ENCODE peak calls at places on chromosomes 2 and 18, in six cellular contexts. A, B, R, T, F and E are unnamed samples.

GRCh38 chr2:69992310-69993047 is 31.0 kb upstream of the ASPRV1 start:
- DNase-seq in F (no peak), A (no peak), B (no peak), T (no peak), R (no peak), E (no peak)

GRCh38 chr2:212987492-212987891 is 163.9 kb downstream of the IKZF2 start:
- DNase-seq in F (no peak), R (no peak), B (no peak), T (no peak), A (peak), E (no peak)

GRCh38 chr2:9914384-9915065 is 37.0 kb upstream of the GRHL1 start:
- DNase-seq in B (peak), F (no peak), A (peak), R (peak), T (no peak), E (no peak)

GRCh38 chr2:64989982-64990614 is 899 bp downstream of the SLC1A4 start:
- DNase-seq in T (no peak), F (peak), A (no peak), R (no peak), B (no peak), E (peak)

GRCh38 chr2:2707111-2708035 is 376.3 kb upstream of the MYT1L start:
- DNase-seq in A (no peak), B (no peak), F (no peak), T (no peak), R (no peak), E (no peak)

GRCh38 chr2:226063704-226064390 is 664.3 kb downstream of the NYAP2 start:
- DNase-seq in A (peak), F (no peak), T (no peak), B (peak), R (peak), E (no peak)

GRCh38 chr2:181894381-181894780 is 2.9 kb downstream of the ITPRID2 start:
- DNase-seq in F (no peak), A (no peak), T (no peak), R (no peak), B (no peak), E (no peak)

GRCh38 chr2:26298638-26299393 is 47.1 kb upstream of the SELENOI start:
- DNase-seq in A (peak), R (peak), B (peak), F (peak), T (no peak), E (peak)

GRCh38 chr2:190526105-190526708 is 8.3 kb downstream of the NEMP2 start:
- DNase-seq in A (no peak), T (no peak), B (no peak), R (no peak), F (no peak), E (no peak)

GRCh38 chr2:38959938-38960608 is 70.4 kb downstream of the ARHGEF33 start:
- DNase-seq in R (peak), F (no peak), T (peak), A (peak), B (peak), E (no peak)

GRCh38 chr2:217271813-217272212 is 411.9 kb upstream of the TNP1 start:
- DNase-seq in F (no peak), R (no peak), B (no peak), T (no peak), A (no peak), E (no peak)

DNA sequence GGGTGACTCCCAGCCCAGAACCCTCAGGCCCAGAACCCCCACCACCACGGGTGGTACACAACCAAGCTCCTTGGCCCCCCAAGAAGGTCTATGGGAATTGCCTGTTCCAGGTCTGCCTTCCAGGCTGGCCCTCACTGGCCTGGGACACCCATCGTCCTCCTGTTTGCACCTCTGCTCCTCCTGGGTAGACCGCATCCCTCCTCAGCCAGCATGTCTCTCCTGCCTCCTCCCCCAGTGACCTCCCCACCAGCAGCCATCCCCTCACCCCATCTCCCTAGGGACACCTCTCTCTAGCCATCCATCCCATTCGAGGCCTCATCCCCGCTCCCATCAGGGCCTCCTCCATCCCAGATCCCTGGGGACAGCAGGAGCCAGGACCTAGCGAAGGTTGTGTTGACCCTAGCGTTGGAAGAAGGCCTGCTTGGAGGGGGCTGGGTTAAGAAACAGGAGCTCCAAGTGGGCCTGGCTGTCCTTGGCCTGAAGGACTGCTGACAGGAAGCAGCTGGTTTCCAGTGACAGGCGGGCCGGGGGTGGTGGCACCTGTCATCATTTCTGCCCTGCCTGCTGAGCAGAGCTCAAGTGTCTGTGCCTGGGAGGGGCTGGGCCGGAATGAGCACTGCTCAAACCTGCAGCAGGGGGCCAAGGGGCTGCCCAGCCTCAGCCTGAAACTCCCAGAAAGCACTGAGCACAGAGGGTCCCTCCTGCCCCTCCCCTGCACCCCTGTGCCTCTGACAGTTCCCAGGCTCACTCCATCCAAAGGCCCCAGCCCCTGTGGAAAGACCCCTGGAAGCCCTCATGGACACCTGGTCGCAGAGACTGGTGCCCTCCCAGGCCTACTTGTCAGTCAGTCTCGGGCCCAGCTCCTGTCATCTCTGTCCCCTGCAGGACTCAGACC is 96.0 kb upstream of the OTOS start:
- DNase-seq in B (no peak), A (no peak), F (no peak), R (no peak), T (peak), E (no peak)
- H2AFZ ChIP-seq in B (peak), A (no peak), F (no peak), R (no peak), T (no peak), E (no peak)

GRCh38 chr2:174327559-174327897 is 7.2 kb upstream of the SP9 start:
- DNase-seq in B (no peak), F (no peak), R (no peak), T (no peak), A (no peak), E (no peak)

GRCh38 chr2:174326880-174327558 is 7.7 kb upstream of the SP9 start:
- DNase-seq in R (no peak), T (peak), A (no peak), B (no peak), F (no peak), E (no peak)

GRCh38 chr2:174327958-174328308 is 6.8 kb upstream of the SP9 start:
- DNase-seq in T (no peak), R (no peak), F (no peak), B (no peak), A (no peak), E (no peak)

GRCh38 chr2:174325932-174326879 is 8.5 kb upstream of the SP9 start:
- DNase-seq in T (no peak), A (peak), B (peak), R (no peak), F (no peak), E (no peak)

GRCh38 chr2:174325373-174325772 is 9.4 kb upstream of the SP9 start:
- DNase-seq in B (no peak), R (no peak), A (no peak), F (no peak), T (no peak), E (no peak)
- H3K4me3 ChIP-seq in B (no peak), R (no peak), A (no peak), F (peak), T (no peak), E (no peak)

GRCh38 chr18:69400976-69401474 is 337 bp downstream of the DOK6 start:
- DNase-seq in B (peak), R (peak), A (peak), F (no peak), T (peak), E (no peak)
- H2AFZ ChIP-seq in B (peak), R (peak), A (peak), F (no peak), T (peak), E (no peak)

GRCh38 chr2:23531881-23532280 is 146.9 kb downstream of the KLHL29 start:
- DNase-seq in F (no peak), B (no peak), A (no peak), T (no peak), R (no peak), E (no peak)
- H3K4me3 ChIP-seq in F (no peak), B (no peak), A (no peak), T (no peak), R (no peak), E (no peak)

GRCh38 chr2:12090590-12090989 is 344.2 kb downstream of the LPIN1 start:
- DNase-seq in A (no peak), R (no peak), F (no peak), T (no peak), B (no peak), E (no peak)
- H2AFZ ChIP-seq in A (no peak), R (no peak), F (no peak), T (no peak), B (no peak), E (no peak)

GRCh38 chr2:151334082-151334815 is 23.1 kb upstream of the TNFAIP6 start:
- DNase-seq in R (peak), T (peak), B (peak), F (peak), A (peak), E (no peak)
- H3K4me3 ChIP-seq in R (no peak), T (no peak), B (no peak), F (no peak), A (no peak), E (no peak)